ENCODE peak calls at places on chromosomes 13 and 19, in seven cellular contexts. U, R, W, G, Z, C and A are unnamed samples.

GRCh38 chr13:42277618-42278276 is 5.8 kb downstream of the AKAP11 start:
- DNase-seq in U (no peak), R (no peak), W (no peak), G (no peak), Z (no peak), C (no peak), A (no peak)

GRCh38 chr13:114313061-114313860 is 1.0 kb upstream of the CHAMP1 start:
- DNase-seq in U (no peak), R (no peak), W (peak; percentile 15), G (no peak), Z (no peak), C (peak; percentile 42), A (peak; percentile 24)

GRCh38 chr19:2638417-2638940 is 64.0 kb downstream of the GNG7 start:
- DNase-seq in U (no peak), R (no peak), W (no peak), G (no peak), Z (peak; percentile 15), C (no peak), A (no peak)

GRCh38 chr13:74406439-74406838 is 272.2 kb upstream of the KLF12 start:
- DNase-seq in U (no peak), R (no peak), W (no peak), G (no peak), Z (no peak), C (no peak), A (no peak)

GRCh38 chr13:32159147-32159869 is 127.7 kb downstream of the FRY start:
- DNase-seq in U (no peak), R (no peak), W (no peak), G (no peak), Z (no peak), C (no peak), A (no peak)

GRCh38 chr13:42865703-42866102 is 84.3 kb downstream of the FAM216B start:
- DNase-seq in U (no peak), R (no peak), W (no peak), G (no peak), Z (no peak), C (no peak), A (no peak)

GRCh38 chr13:98270819-98271218 is 93.8 kb upstream of the RNF113B start:
- DNase-seq in U (no peak), R (no peak), W (no peak), G (no peak), Z (no peak), C (no peak), A (no peak)

GRCh38 chr19:13951799-13952153 is 533 bp upstream of the DCAF15 start:
- DNase-seq in U (no peak), R (no peak), W (peak; percentile 65), G (no peak), Z (no peak), C (no peak), A (no peak)

GRCh38 chr19:51799998-51800848 is 5.3 kb downstream of the FPR3 start:
- DNase-seq in U (no peak), R (peak; percentile 64), W (no peak), G (peak; percentile 21), Z (peak; percentile 71), C (no peak), A (no peak)

GRCh38 chr13:28620011-28620830 is 38.7 kb upstream of the POMP start:
- DNase-seq in U (no peak), R (no peak), W (no peak), G (no peak), Z (no peak), C (no peak), A (no peak)

GRCh38 chr19:1394252-1395193 is 6.8 kb downstream of the GAMT start:
- DNase-seq in U (no peak), R (no peak), W (no peak), G (peak; percentile 48), Z (no peak), C (no peak), A (no peak)

GRCh38 chr13:65330287-65330686 is 1899.8 kb downstream of the PCDH9 start:
- DNase-seq in U (no peak), R (no peak), W (no peak), G (no peak), Z (no peak), C (no peak), A (no peak)

GRCh38 chr13:38535271-38535670 is 151.6 kb upstream of the FREM2 start:
- DNase-seq in U (peak; percentile 89), R (no peak), W (no peak), G (no peak), Z (no peak), C (no peak), A (no peak)

GRCh38 chr13:91278888-91279287 is 68.6 kb upstream of the MIR17HG start:
- DNase-seq in U (no peak), R (no peak), W (peak; percentile 95), G (no peak), Z (no peak), C (no peak), A (no peak)

GRCh38 chr13:40390290-40391008 is 276.0 kb downstream of the FOXO1 start:
- DNase-seq in U (no peak), R (no peak), W (no peak), G (peak; percentile 47), Z (no peak), C (no peak), A (no peak)

GRCh38 chr13:73844986-73845385 is 289.2 kb downstream of the KLF12 start:
- DNase-seq in U (no peak), R (no peak), W (no peak), G (no peak), Z (no peak), C (no peak), A (no peak)

GRCh38 chr19:19543640-19544039 is 5.6 kb downstream of the CILP2 start:
- DNase-seq in U (no peak), R (no peak), W (no peak), G (no peak), Z (no peak), C (no peak), A (no peak)

GRCh38 chr19:33416307-33417215 is 43.1 kb downstream of the CEBPG start:
- DNase-seq in U (peak; percentile 22), R (peak; percentile 50), W (peak; percentile 86), G (peak; percentile 83), Z (no peak), C (peak; percentile 66), A (peak; percentile 81)

GRCh38 chr19:28465317-28466086 is 747.4 kb downstream of the UQCRFS1 start:
- DNase-seq in U (no peak), R (no peak), W (no peak), G (peak; percentile 26), Z (no peak), C (peak; percentile 81), A (no peak)

GRCh38 chr13:94305463-94305862 is 174.0 kb downstream of the DCT start:
- DNase-seq in U (no peak), R (no peak), W (no peak), G (peak; percentile 73), Z (no peak), C (peak; percentile 52), A (no peak)

GRCh38 chr13:106661236-106661635 is 93.3 kb upstream of the ARGLU1 start:
- DNase-seq in U (no peak), R (no peak), W (no peak), G (no peak), Z (no peak), C (no peak), A (no peak)